ENCODE peak calls at places on chromosomes 4 and X, in seven cellular contexts. Q is dorsolateral prefrontal cortex; X is activated T-helper 1 cell treated with anti-CD3 and anti-CD28 coated beads, Interleukin-12 subunit alpha, Interleukin-12 subunit beta, Interleukin-2, Interleukin-4 antibody, amounts not matched to agents 30 ng/mL and 10 ng/mL and 1 ng/mL, durations not matched to agents 14 hours and 24 hours and 36 hours; W is posterior vena cava; G is HS-5; P is naive thymus-derived CD4-positive, alpha-beta T cell; U is endodermal cell. D is an unnamed sample.

GRCh38 chrX:107678957-107679740 is 50.8 kb downstream of the PRPS1 start:
- DNase-seq in W (peak; percentile 94), X (peak; percentile 64), G (no peak), P (peak; percentile 77), U (peak; percentile 40), Q (no peak), D (no peak)

GRCh38 chrX:53288173-53288572 is 6.8 kb upstream of the IQSEC2 start:
- DNase-seq in X (no peak), W (no peak), U (peak; percentile 80), G (no peak), Q (peak; percentile 49), P (no peak), D (no peak)

GRCh38 chr4:30605616-30606015 is 114.6 kb upstream of the PCDH7 start:
- DNase-seq in G (no peak), U (no peak), W (no peak), P (no peak), Q (no peak), X (no peak), D (no peak)

GRCh38 chrX:39491548-39492297 is 606.0 kb downstream of the BCOR start:
- DNase-seq in P (peak; percentile 51), U (peak; percentile 55), Q (no peak), G (no peak), W (no peak), X (peak; percentile 36), D (no peak)

GRCh38 chr4:184762100-184762499 is 28.2 kb upstream of the CENPU start:
- DNase-seq in P (peak; percentile 78), U (no peak), X (peak; percentile 59), Q (no peak), W (no peak), G (no peak), D (no peak)

GRCh38 chrX:120270567-120270966 is 20.0 kb downstream of the ZBTB33 start:
- DNase-seq in U (no peak), W (no peak), G (no peak), X (no peak), P (no peak), Q (no peak), D (no peak)

GRCh38 chr4:36003051-36003450 is 241.3 kb downstream of the ARAP2 start:
- DNase-seq in P (no peak), U (no peak), Q (no peak), G (no peak), X (no peak), W (no peak), D (no peak)

GRCh38 chr4:162706677-162707076 is 460.0 kb downstream of the NAF1 start:
- DNase-seq in Q (no peak), X (no peak), U (no peak), W (no peak), P (no peak), G (no peak), D (no peak)

GRCh38 chrX:19886888-19887531 is 390 bp downstream of the SH3KBP1 start:
- DNase-seq in P (no peak), U (peak; percentile 58), X (no peak), G (no peak), W (peak; percentile 86), Q (peak; percentile 41), D (no peak)

GRCh38 chrX:68945603-68946228 is 116.9 kb downstream of the EFNB1 start:
- DNase-seq in X (no peak), G (no peak), U (peak; percentile 80), W (no peak), Q (no peak), P (no peak), D (no peak)

GRCh38 chr4:125393825-125394224 is 79.1 kb downstream of the FAT4 start:
- DNase-seq in Q (no peak), W (no peak), P (no peak), U (no peak), G (no peak), X (no peak), D (no peak)

GRCh38 chr4:6773616-6774540 is 8.6 kb upstream of the KIAA0232 start:
- DNase-seq in P (no peak), G (no peak), U (no peak), X (no peak), W (peak; percentile 17), Q (no peak), D (no peak)

GRCh38 chr4:168831919-168832745 is 177.9 kb downstream of the CBR4 start:
- DNase-seq in W (peak; percentile 95), U (peak; percentile 91), Q (peak; percentile 68), X (peak; percentile 51), G (no peak), P (peak; percentile 36), D (peak; percentile 54)

GRCh38 chr4:100414016-100414790 is 103.6 kb downstream of the EMCN start:
- DNase-seq in P (no peak), U (peak; percentile 49), W (no peak), G (no peak), X (no peak), Q (no peak), D (no peak)

GRCh38 chr4:97942137-97942536 is 201.1 kb downstream of the STPG2 start:
- DNase-seq in X (no peak), G (no peak), Q (no peak), W (no peak), P (no peak), U (no peak), D (no peak)

GRCh38 chr4:15689540-15689939 is 7.9 kb downstream of the FAM200B start:
- DNase-seq in P (no peak), U (no peak), W (no peak), X (no peak), Q (no peak), G (no peak), D (no peak)

GRCh38 chrX:40154229-40154852 is 56.6 kb upstream of the BCOR start:
- DNase-seq in U (peak; percentile 85), P (no peak), Q (no peak), G (no peak), X (no peak), W (peak; percentile 73), D (no peak)

GRCh38 chr4:175947117-175947722 is 118.4 kb upstream of the WDR17 start:
- DNase-seq in X (no peak), P (no peak), Q (no peak), W (no peak), G (no peak), U (no peak), D (no peak)

GRCh38 chr4:77695769-77696168 is 90.1 kb downstream of the CXCL13 start:
- DNase-seq in Q (no peak), X (no peak), W (no peak), P (no peak), G (peak; percentile 80), U (no peak), D (no peak)

GRCh38 chr4:113060853-113061252 is 11.4 kb downstream of the ANK2 start:
- DNase-seq in W (no peak), U (peak; percentile 65), Q (no peak), X (no peak), G (no peak), P (no peak), D (no peak)

GRCh38 chr4:73821325-73821724 is 15.2 kb upstream of the CXCL6 start:
- DNase-seq in U (no peak), Q (no peak), P (no peak), W (no peak), X (no peak), G (no peak), D (no peak)

GRCh38 chr4:140271553-140271952 is 101.9 kb upstream of the SCOC start:
- DNase-seq in Q (no peak), X (no peak), P (no peak), U (no peak), W (no peak), G (no peak), D (no peak)

GRCh38 chr4:182242793-182243192 is 409 bp upstream of the TENM3 start:
- DNase-seq in P (no peak), X (no peak), Q (no peak), U (no peak), W (no peak), G (no peak), D (no peak)

GRCh38 chrX:140502491-140503229 is 2.2 kb downstream of the SOX3 start:
- DNase-seq in G (no peak), U (peak; percentile 51), W (no peak), Q (no peak), P (no peak), X (no peak), D (no peak)

GRCh38 chr4:128853741-128854140 is 44.2 kb downstream of the JADE1 start:
- DNase-seq in X (no peak), G (no peak), U (no peak), W (no peak), P (no peak), Q (no peak), D (no peak)

D was measured in hypothalamus.